ENCODE peak calls at places on chromosome 14, in ten cellular contexts. One of them, this sample, is unnamed. For H3K9me3, the result is how much of the 10 kb centered on the place peaks cover.

GRCh38 chr14:64209428-64210165 is 84.6 kb downstream of the ESR2 start:
- DNase-seq in HepG2: no peak
- DNase-seq in lower lobe of right lung: peak
- DNase-seq in AG04450: no peak
- DNase-seq in fibroblast of lung: peak
- DNase-seq in WERI-Rb-1: peak
- DNase-seq in H1: no peak
- DNase-seq in kidney: peak
- DNase-seq in heart right ventricle: peak
- DNase-seq in left lung: no peak
- DNase-seq in this sample: no peak

GRCh38 chr14:94670692-94671285 is 58.6 kb downstream of the SERPINA3 start:
- DNase-seq in HepG2: no peak
- DNase-seq in lower lobe of right lung: no peak
- DNase-seq in AG04450: no peak
- DNase-seq in fibroblast of lung: no peak
- DNase-seq in WERI-Rb-1: no peak
- DNase-seq in H1: no peak
- DNase-seq in kidney: no peak
- DNase-seq in heart right ventricle: no peak
- DNase-seq in left lung: no peak
- DNase-seq in this sample: no peak

GRCh38 chr14:64193821-64194220 is 100.3 kb downstream of the ESR2 start:
- DNase-seq in HepG2: peak
- DNase-seq in lower lobe of right lung: no peak
- DNase-seq in AG04450: no peak
- DNase-seq in fibroblast of lung: no peak
- DNase-seq in WERI-Rb-1: no peak
- DNase-seq in H1: no peak
- DNase-seq in kidney: no peak
- DNase-seq in heart right ventricle: no peak
- DNase-seq in left lung: no peak
- DNase-seq in this sample: no peak

GRCh38 chr14:89401241-89401640 is 15.8 kb downstream of the FOXN3 start:
- DNase-seq in HepG2: no peak
- DNase-seq in lower lobe of right lung: no peak
- DNase-seq in AG04450: no peak
- DNase-seq in fibroblast of lung: no peak
- DNase-seq in WERI-Rb-1: no peak
- DNase-seq in H1: no peak
- DNase-seq in kidney: no peak
- DNase-seq in heart right ventricle: no peak
- DNase-seq in left lung: no peak
- DNase-seq in this sample: no peak

GRCh38 chr14:95255487-95255886 is 64.2 kb downstream of the CLMN start:
- DNase-seq in HepG2: no peak
- DNase-seq in lower lobe of right lung: peak
- DNase-seq in AG04450: no peak
- DNase-seq in fibroblast of lung: peak
- DNase-seq in WERI-Rb-1: no peak
- DNase-seq in H1: peak
- DNase-seq in kidney: peak
- DNase-seq in heart right ventricle: peak
- DNase-seq in left lung: peak
- DNase-seq in this sample: peak

GRCh38 chr14:101363261-101363555 is 198.1 kb upstream of the DIO3 start:
- DNase-seq in HepG2: no peak
- DNase-seq in lower lobe of right lung: no peak
- DNase-seq in AG04450: no peak
- DNase-seq in fibroblast of lung: no peak
- DNase-seq in WERI-Rb-1: no peak
- DNase-seq in H1: no peak
- DNase-seq in kidney: no peak
- DNase-seq in heart right ventricle: no peak
- DNase-seq in left lung: no peak
- DNase-seq in this sample: no peak

GRCh38 chr14:90483551-90483950 is 86.7 kb downstream of the CALM1 start:
- DNase-seq in HepG2: no peak
- DNase-seq in lower lobe of right lung: no peak
- DNase-seq in AG04450: no peak
- DNase-seq in fibroblast of lung: no peak
- DNase-seq in WERI-Rb-1: no peak
- DNase-seq in H1: no peak
- DNase-seq in kidney: peak
- DNase-seq in heart right ventricle: no peak
- DNase-seq in left lung: no peak
- DNase-seq in this sample: no peak

GRCh38 chr14:32934891-32935633 is 3.6 kb upstream of the NPAS3 start:
- DNase-seq in HepG2: no peak
- DNase-seq in lower lobe of right lung: no peak
- DNase-seq in AG04450: no peak
- DNase-seq in fibroblast of lung: no peak
- DNase-seq in WERI-Rb-1: peak
- DNase-seq in H1: no peak
- DNase-seq in kidney: no peak
- DNase-seq in heart right ventricle: no peak
- DNase-seq in left lung: peak
- DNase-seq in this sample: no peak

GRCh38 chr14:24172261-24172860 is 481 bp downstream of the REC8 start:
- DNase-seq in HepG2: no peak
- DNase-seq in lower lobe of right lung: no peak
- DNase-seq in AG04450: no peak
- DNase-seq in fibroblast of lung: no peak
- DNase-seq in WERI-Rb-1: peak
- DNase-seq in H1: no peak
- DNase-seq in kidney: no peak
- DNase-seq in heart right ventricle: no peak
- DNase-seq in left lung: peak
- DNase-seq in this sample: no peak

GRCh38 chr14:94322648-94323570 is at the start of gene SERPINA6:
- DNase-seq in HepG2: peak
- DNase-seq in lower lobe of right lung: no peak
- DNase-seq in AG04450: no peak
- DNase-seq in fibroblast of lung: peak
- DNase-seq in WERI-Rb-1: no peak
- DNase-seq in H1: no peak
- DNase-seq in kidney: peak
- DNase-seq in heart right ventricle: no peak
- DNase-seq in left lung: no peak
- DNase-seq in this sample: no peak

GRCh38 chr14:82091097-82091496 is 557.4 kb upstream of the SEL1L start:
- DNase-seq in HepG2: no peak
- DNase-seq in lower lobe of right lung: no peak
- DNase-seq in AG04450: no peak
- DNase-seq in fibroblast of lung: no peak
- DNase-seq in WERI-Rb-1: no peak
- DNase-seq in H1: no peak
- DNase-seq in kidney: no peak
- DNase-seq in heart right ventricle: no peak
- DNase-seq in left lung: peak
- DNase-seq in this sample: no peak

DNA sequence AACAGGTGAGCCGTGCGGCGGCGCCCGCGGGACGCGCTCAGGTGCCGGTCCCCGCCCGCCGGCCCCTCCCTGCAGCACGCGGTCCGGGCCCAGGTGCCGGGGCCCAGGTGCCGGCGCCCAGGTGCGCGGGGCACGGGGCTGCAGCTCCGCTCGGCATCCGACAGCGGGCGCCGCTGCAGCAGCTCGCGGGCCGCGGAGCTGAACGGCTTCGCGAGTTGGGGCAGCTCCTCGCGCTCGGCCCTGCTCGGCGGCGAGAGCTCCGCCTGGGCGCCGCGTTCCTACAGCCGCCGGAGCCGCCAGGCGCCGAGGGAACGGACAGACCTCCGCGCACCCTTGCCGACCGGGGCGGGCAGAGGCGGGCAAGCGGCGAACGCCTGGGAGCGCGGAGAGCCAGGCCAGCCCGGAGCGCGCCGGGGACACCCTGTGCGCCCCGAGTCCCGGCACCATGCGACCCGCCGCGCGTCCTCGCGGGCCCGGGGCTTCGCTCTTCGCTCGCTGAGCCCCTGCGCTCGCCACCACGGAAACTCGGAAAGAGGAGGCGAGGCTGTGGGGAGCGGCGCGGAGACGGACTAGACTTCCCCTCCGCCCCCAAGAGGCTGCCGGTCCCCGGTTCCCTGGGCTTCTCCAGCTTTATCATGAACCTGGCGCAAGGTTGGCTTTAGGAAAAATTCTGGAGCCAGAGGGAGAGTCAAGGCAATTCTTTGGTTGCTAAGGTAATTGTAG is at the start of gene RGS6:
- DNase-seq in HepG2: peak
- DNase-seq in lower lobe of right lung: peak
- DNase-seq in AG04450: no peak
- DNase-seq in fibroblast of lung: no peak
- DNase-seq in WERI-Rb-1: peak
- DNase-seq in H1: peak
- DNase-seq in kidney: no peak
- DNase-seq in heart right ventricle: peak
- DNase-seq in left lung: peak
- DNase-seq in this sample: peak
- H3K27ac ChIP-seq in HepG2: no peak
- H3K27ac ChIP-seq in lower lobe of right lung: no peak
- H3K27ac ChIP-seq in AG04450: no peak
- H3K27ac ChIP-seq in fibroblast of lung: no peak
- H3K27ac ChIP-seq in WERI-Rb-1: no peak
- H3K27ac ChIP-seq in H1: no peak
- H3K27ac ChIP-seq in kidney: no peak
- H3K27ac ChIP-seq in heart right ventricle: peak
- H3K27ac ChIP-seq in left lung: no peak
- H3K27ac ChIP-seq in this sample: no peak

DNA sequence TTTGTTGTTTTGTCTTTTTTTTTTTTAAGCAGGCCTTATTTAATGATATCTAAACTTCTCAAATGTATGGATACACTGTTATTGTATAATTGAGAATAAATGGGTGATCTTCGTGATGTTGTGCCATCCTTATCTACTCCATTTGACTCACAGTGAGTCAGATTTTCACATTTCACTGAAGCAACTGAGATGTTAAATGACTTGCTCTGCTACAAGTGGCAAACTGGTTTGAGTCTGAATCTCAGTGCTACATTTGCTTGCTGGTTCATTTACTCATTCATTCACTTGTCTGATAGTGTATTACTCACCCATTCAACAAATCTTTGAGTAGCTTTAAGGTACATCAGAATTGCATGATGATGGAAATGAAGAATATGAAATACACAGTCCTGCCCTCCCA is 2.6 kb downstream of the KIAA0586 start:
- DNase-seq in HepG2: no peak
- DNase-seq in lower lobe of right lung: no peak
- DNase-seq in AG04450: no peak
- DNase-seq in fibroblast of lung: peak
- DNase-seq in WERI-Rb-1: no peak
- DNase-seq in H1: no peak
- DNase-seq in kidney: no peak
- DNase-seq in heart right ventricle: no peak
- DNase-seq in left lung: no peak
- DNase-seq in this sample: no peak
- H3K4me3 ChIP-seq in HepG2: no peak
- H3K4me3 ChIP-seq in lower lobe of right lung: no peak
- H3K4me3 ChIP-seq in AG04450: no peak
- H3K4me3 ChIP-seq in fibroblast of lung: no peak
- H3K4me3 ChIP-seq in WERI-Rb-1: no peak
- H3K4me3 ChIP-seq in H1: no peak
- H3K4me3 ChIP-seq in kidney: no peak
- H3K4me3 ChIP-seq in heart right ventricle: no peak
- H3K4me3 ChIP-seq in left lung: no peak
- H3K4me3 ChIP-seq in this sample: no peak

DNA sequence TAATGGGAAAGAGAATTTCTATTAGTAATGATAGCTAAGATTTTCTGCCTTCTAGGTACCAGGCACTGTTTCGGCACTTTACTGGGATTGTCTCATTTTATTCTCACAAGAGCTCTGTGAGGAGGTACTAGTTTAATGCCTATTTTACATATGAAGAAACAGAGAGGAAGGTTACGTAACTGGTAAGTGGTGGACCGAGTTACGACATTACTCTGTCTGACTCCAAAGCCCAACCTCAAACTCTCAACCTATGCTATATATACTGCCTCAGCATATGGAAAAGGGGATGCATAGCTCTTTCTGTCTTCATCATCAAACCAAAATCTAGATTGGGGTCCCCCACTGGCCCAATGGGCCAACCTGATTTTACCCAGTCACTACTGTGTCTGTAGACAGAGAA is 133.5 kb downstream of the KTN1 start:
- DNase-seq in HepG2: no peak
- DNase-seq in lower lobe of right lung: no peak
- DNase-seq in AG04450: no peak
- DNase-seq in fibroblast of lung: peak
- DNase-seq in WERI-Rb-1: no peak
- DNase-seq in H1: no peak
- DNase-seq in kidney: no peak
- DNase-seq in heart right ventricle: no peak
- DNase-seq in left lung: no peak
- DNase-seq in this sample: no peak
- H3K9me3 ChIP-seq in HepG2: under half
- H3K9me3 ChIP-seq in lower lobe of right lung: under half
- H3K9me3 ChIP-seq in AG04450: under half
- H3K9me3 ChIP-seq in fibroblast of lung: under half
- H3K9me3 ChIP-seq in WERI-Rb-1: under half
- H3K9me3 ChIP-seq in H1: under half
- H3K9me3 ChIP-seq in kidney: under half
- H3K9me3 ChIP-seq in heart right ventricle: under half
- H3K9me3 ChIP-seq in left lung: under half
- H3K9me3 ChIP-seq in this sample: under half

GRCh38 chr14:26017270-26017669 is 580.6 kb downstream of the NOVA1 start:
- DNase-seq in HepG2: no peak
- DNase-seq in lower lobe of right lung: no peak
- DNase-seq in AG04450: no peak
- DNase-seq in fibroblast of lung: no peak
- DNase-seq in WERI-Rb-1: no peak
- DNase-seq in H1: no peak
- DNase-seq in kidney: no peak
- DNase-seq in heart right ventricle: no peak
- DNase-seq in left lung: no peak
- DNase-seq in this sample: no peak
- H3K27ac ChIP-seq in HepG2: no peak
- H3K27ac ChIP-seq in lower lobe of right lung: no peak
- H3K27ac ChIP-seq in AG04450: no peak
- H3K27ac ChIP-seq in fibroblast of lung: no peak
- H3K27ac ChIP-seq in WERI-Rb-1: no peak
- H3K27ac ChIP-seq in H1: peak
- H3K27ac ChIP-seq in kidney: no peak
- H3K27ac ChIP-seq in heart right ventricle: no peak
- H3K27ac ChIP-seq in left lung: no peak
- H3K27ac ChIP-seq in this sample: no peak

This sample was measured in iPS DF 6.9.